ENCODE peak calls at places on chromosome 21, in five cellular contexts. One of them, this sample, is unnamed.

GRCh38 chr21:42315296-42315891 is at the start of gene TFF3:
- DNase-seq in brain microvascular endothelial cell: no peak
- DNase-seq in CD8-positive, alpha-beta memory T cell: no peak
- DNase-seq in HT-29: peak
- DNase-seq in astrocyte: no peak
- DNase-seq in this sample: no peak

GRCh38 chr21:37198989-37199924 is 67.9 kb downstream of the VPS26C start:
- DNase-seq in brain microvascular endothelial cell: peak
- DNase-seq in CD8-positive, alpha-beta memory T cell: no peak
- DNase-seq in HT-29: peak
- DNase-seq in astrocyte: peak
- DNase-seq in this sample: peak

GRCh38 chr21:32520885-32521735 is 64.2 kb downstream of the TCP10L start:
- DNase-seq in brain microvascular endothelial cell: peak
- DNase-seq in CD8-positive, alpha-beta memory T cell: no peak
- DNase-seq in HT-29: peak
- DNase-seq in astrocyte: peak
- DNase-seq in this sample: peak

GRCh38 chr21:31656199-31657095 is 3.0 kb upstream of the SOD1 start:
- DNase-seq in brain microvascular endothelial cell: no peak
- DNase-seq in CD8-positive, alpha-beta memory T cell: no peak
- DNase-seq in HT-29: no peak
- DNase-seq in astrocyte: peak
- DNase-seq in this sample: no peak

GRCh38 chr21:22020221-22020620 is 1022.0 kb downstream of the NCAM2 start:
- DNase-seq in brain microvascular endothelial cell: no peak
- DNase-seq in CD8-positive, alpha-beta memory T cell: no peak
- DNase-seq in HT-29: no peak
- DNase-seq in astrocyte: no peak
- DNase-seq in this sample: peak

GRCh38 chr21:44547656-44548331 is 3.5 kb downstream of the KRTAP10-2 start:
- DNase-seq in brain microvascular endothelial cell: no peak
- DNase-seq in CD8-positive, alpha-beta memory T cell: peak
- DNase-seq in HT-29: no peak
- DNase-seq in astrocyte: no peak
- DNase-seq in this sample: no peak

GRCh38 chr21:32403201-32403701 is 9.3 kb upstream of the EVA1C start:
- DNase-seq in brain microvascular endothelial cell: peak
- DNase-seq in CD8-positive, alpha-beta memory T cell: peak
- DNase-seq in HT-29: peak
- DNase-seq in astrocyte: peak
- DNase-seq in this sample: peak

GRCh38 chr21:35145626-35146236 is 96.6 kb upstream of the RUNX1 start:
- DNase-seq in brain microvascular endothelial cell: no peak
- DNase-seq in CD8-positive, alpha-beta memory T cell: no peak
- DNase-seq in HT-29: no peak
- DNase-seq in astrocyte: no peak
- DNase-seq in this sample: no peak